ENCODE peak calls at places on chromosomes 13 and 19, in nine cellular contexts. Z, M, U, P, H, K, J, L and O are unnamed samples.

GRCh38 chr19:29873024-29873800 is 61.4 kb downstream of the CCNE1 start:
- DNase-seq in Z (peak), M (peak), U (peak), P (peak), H (peak), K (no peak), J (peak), L (peak), O (peak)

GRCh38 chr13:40168425-40169155 is 497.9 kb downstream of the FOXO1 start:
- DNase-seq in Z (no peak), M (no peak), U (no peak), P (no peak), H (no peak), K (no peak), J (no peak), L (no peak), O (no peak)

GRCh38 chr13:72638059-72638815 is 89.2 kb downstream of the MZT1 start:
- DNase-seq in Z (no peak), M (no peak), U (no peak), P (no peak), H (peak), K (no peak), J (no peak), L (no peak), O (no peak)

GRCh38 chr19:8161135-8161646 is 11.8 kb upstream of the FBN3 start:
- DNase-seq in Z (peak), M (peak), U (no peak), P (no peak), H (peak), K (no peak), J (no peak), L (peak), O (no peak)

GRCh38 chr13:50131998-50132936 is 117.0 kb downstream of the KCNRG start:
- DNase-seq in Z (no peak), M (no peak), U (no peak), P (no peak), H (no peak), K (no peak), J (no peak), L (peak), O (no peak)

GRCh38 chr13:101157261-101157660 is 259.0 kb downstream of the NALCN start:
- DNase-seq in Z (no peak), M (no peak), U (no peak), P (no peak), H (peak), K (no peak), J (no peak), L (no peak), O (no peak)

GRCh38 chr19:54430306-54431254 is 15.3 kb downstream of the TTYH1 start:
- DNase-seq in Z (peak), M (peak), U (peak), P (no peak), H (no peak), K (no peak), J (peak), L (peak), O (no peak)

GRCh38 chr13:98171806-98172569 is 5.1 kb downstream of the RNF113B start:
- DNase-seq in Z (no peak), M (peak), U (no peak), P (no peak), H (peak), K (no peak), J (no peak), L (no peak), O (no peak)

GRCh38 chr13:32731576-32731975 is 145.3 kb downstream of the PDS5B start:
- DNase-seq in Z (no peak), M (peak), U (no peak), P (no peak), H (peak), K (peak), J (no peak), L (no peak), O (no peak)

GRCh38 chr13:76622336-76623045 is 263.7 kb downstream of the KCTD12 start:
- DNase-seq in Z (no peak), M (peak), U (no peak), P (no peak), H (no peak), K (no peak), J (no peak), L (no peak), O (no peak)

GRCh38 chr19:15368051-15368632 is 11.4 kb downstream of the AKAP8 start:
- DNase-seq in Z (no peak), M (no peak), U (no peak), P (no peak), H (no peak), K (no peak), J (no peak), L (no peak), O (no peak)

GRCh38 chr13:49858183-49858856 is 65.8 kb upstream of the KPNA3 start:
- DNase-seq in Z (no peak), M (peak), U (no peak), P (no peak), H (peak), K (peak), J (no peak), L (no peak), O (peak)

GRCh38 chr13:97460004-97460756 is 26.2 kb downstream of the RAP2A start:
- DNase-seq in Z (no peak), M (peak), U (no peak), P (peak), H (peak), K (no peak), J (no peak), L (no peak), O (no peak)

GRCh38 chr19:8305798-8306197 is 2.4 kb downstream of the CD320 start:
- DNase-seq in Z (peak), M (no peak), U (no peak), P (no peak), H (no peak), K (peak), J (peak), L (no peak), O (peak)

GRCh38 chr19:33264881-33265445 is 37.4 kb downstream of the CEBPA start:
- DNase-seq in Z (no peak), M (no peak), U (no peak), P (no peak), H (no peak), K (no peak), J (no peak), L (no peak), O (no peak)

GRCh38 chr13:33260168-33261098 is 25.1 kb downstream of the STARD13 start:
- DNase-seq in Z (no peak), M (peak), U (no peak), P (no peak), H (no peak), K (no peak), J (no peak), L (peak), O (no peak)

GRCh38 chr19:45568732-45569131 is 15.9 kb downstream of the OPA3 start:
- DNase-seq in Z (no peak), M (peak), U (no peak), P (no peak), H (peak), K (peak), J (no peak), L (no peak), O (no peak)

GRCh38 chr19:6058411-6059201 is 51.7 kb downstream of the RFX2 start:
- DNase-seq in Z (no peak), M (no peak), U (no peak), P (no peak), H (no peak), K (no peak), J (no peak), L (no peak), O (peak)

GRCh38 chr19:7391218-7391670 is 42.5 kb downstream of the ARHGEF18 start:
- DNase-seq in Z (no peak), M (peak), U (no peak), P (no peak), H (peak), K (no peak), J (peak), L (no peak), O (no peak)

GRCh38 chr19:10617409-10618121 is 7.8 kb upstream of the SLC44A2 start:
- DNase-seq in Z (no peak), M (peak), U (no peak), P (no peak), H (peak), K (peak), J (no peak), L (no peak), O (no peak)

GRCh38 chr13:41196011-41196410 is 1.6 kb upstream of the KBTBD7 start:
- DNase-seq in Z (no peak), M (no peak), U (no peak), P (no peak), H (no peak), K (no peak), J (no peak), L (no peak), O (no peak)

GRCh38 chr19:49231804-49232203 is 74.2 kb downstream of the TRPM4 start:
- DNase-seq in Z (no peak), M (no peak), U (no peak), P (no peak), H (no peak), K (no peak), J (no peak), L (no peak), O (no peak)

GRCh38 chr13:113860579-113861432 is 3.1 kb downstream of the GAS6 start:
- DNase-seq in Z (no peak), M (peak), U (no peak), P (no peak), H (peak), K (no peak), J (peak), L (peak), O (peak)

GRCh38 chr13:57629821-57630235 is 1.7 kb upstream of the PCDH17 start:
- DNase-seq in Z (no peak), M (peak), U (peak), P (peak), H (peak), K (no peak), J (peak), L (peak), O (peak)

DNA sequence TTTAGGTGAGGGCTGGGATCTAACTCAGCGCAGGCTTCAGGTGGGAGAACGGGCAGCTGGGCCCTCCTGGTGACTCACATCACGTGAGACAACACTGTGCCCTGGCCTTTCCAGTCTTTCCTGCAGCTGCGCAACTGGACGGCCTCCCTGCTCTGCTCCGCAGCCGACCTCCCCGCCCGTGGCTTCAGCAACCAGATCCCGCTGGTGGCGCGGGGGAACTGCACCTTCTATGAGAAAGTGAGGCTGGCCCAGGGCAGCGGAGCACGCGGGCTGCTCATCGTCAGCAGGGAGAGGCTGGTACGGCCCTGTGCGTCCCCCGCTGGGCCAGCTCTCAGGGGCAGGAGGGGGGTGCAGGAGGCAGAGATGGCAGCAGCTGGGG is 8.8 kb downstream of the SPPL2B start:
- DNase-seq in Z (no peak), M (peak), U (peak), P (no peak), H (peak), K (peak), J (no peak), L (peak), O (no peak)
- TF ChIP-seq CTCF in Z (no peak), M (peak), U (peak), P (no peak), H (peak), K (peak), J (no peak), L (peak), O (peak)

GRCh38 chr19:51639916-51640315 is 6.7 kb downstream of the SIGLEC14 start:
- DNase-seq in Z (no peak), M (no peak), U (no peak), P (no peak), H (no peak), K (no peak), J (no peak), L (no peak), O (no peak)

GRCh38 chr19:51632126-51632525 is 1.9 kb upstream of the SIGLEC5 start:
- DNase-seq in Z (no peak), M (no peak), U (no peak), P (no peak), H (no peak), K (no peak), J (no peak), L (no peak), O (no peak)

GRCh38 chr19:51640371-51640770 is 6.3 kb downstream of the SIGLEC14 start:
- DNase-seq in Z (no peak), M (no peak), U (no peak), P (no peak), H (no peak), K (no peak), J (no peak), L (no peak), O (no peak)

GRCh38 chr19:51641648-51642047 is 5.0 kb downstream of the SIGLEC14 start:
- DNase-seq in Z (no peak), M (no peak), U (no peak), P (no peak), H (no peak), K (no peak), J (no peak), L (no peak), O (no peak)

GRCh38 chr19:51637362-51637978 is 7.3 kb upstream of the SIGLEC5 start:
- DNase-seq in Z (no peak), M (peak), U (no peak), P (no peak), H (no peak), K (no peak), J (no peak), L (no peak), O (no peak)
- TF ChIP-seq CTCF in Z (peak), M (peak), U (peak), P (peak), H (peak), K (peak), J (no peak), L (peak), O (peak)

DNA sequence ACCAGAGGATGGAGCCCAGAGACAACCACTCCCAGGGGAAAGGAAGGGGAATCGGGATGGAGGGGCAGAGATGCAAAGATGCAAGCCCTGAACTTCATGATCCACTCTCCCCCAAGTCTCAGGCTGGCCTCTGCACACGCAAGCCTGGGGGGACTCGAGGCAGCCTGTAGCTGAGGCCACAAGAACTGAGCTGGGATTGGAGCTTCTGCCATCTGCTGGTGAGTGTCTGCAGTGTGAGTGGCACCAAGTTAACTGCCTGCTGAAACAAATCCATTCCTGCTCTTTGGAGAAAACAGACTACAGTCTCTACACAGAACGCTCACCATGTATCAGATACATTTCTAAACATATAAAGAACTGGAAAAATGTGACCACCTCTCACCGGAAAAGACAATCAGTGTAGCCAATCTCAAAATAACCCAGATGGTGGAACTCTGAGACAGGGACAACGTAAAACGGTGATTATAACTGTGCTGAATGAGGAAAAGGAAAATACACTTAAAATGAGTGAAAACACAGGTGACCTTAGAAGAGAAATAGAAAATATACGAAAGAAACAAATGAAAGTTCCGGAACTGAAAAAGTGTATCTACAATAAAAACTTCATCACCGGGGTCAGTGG is 62.1 kb downstream of the KLF2 start:
- DNase-seq in Z (peak), M (peak), U (peak), P (no peak), H (peak), K (peak), J (peak), L (peak), O (no peak)
- TF ChIP-seq CTCF in Z (peak), M (peak), U (peak), P (peak), H (peak), K (peak), J (peak), L (peak), O (peak)

DNA sequence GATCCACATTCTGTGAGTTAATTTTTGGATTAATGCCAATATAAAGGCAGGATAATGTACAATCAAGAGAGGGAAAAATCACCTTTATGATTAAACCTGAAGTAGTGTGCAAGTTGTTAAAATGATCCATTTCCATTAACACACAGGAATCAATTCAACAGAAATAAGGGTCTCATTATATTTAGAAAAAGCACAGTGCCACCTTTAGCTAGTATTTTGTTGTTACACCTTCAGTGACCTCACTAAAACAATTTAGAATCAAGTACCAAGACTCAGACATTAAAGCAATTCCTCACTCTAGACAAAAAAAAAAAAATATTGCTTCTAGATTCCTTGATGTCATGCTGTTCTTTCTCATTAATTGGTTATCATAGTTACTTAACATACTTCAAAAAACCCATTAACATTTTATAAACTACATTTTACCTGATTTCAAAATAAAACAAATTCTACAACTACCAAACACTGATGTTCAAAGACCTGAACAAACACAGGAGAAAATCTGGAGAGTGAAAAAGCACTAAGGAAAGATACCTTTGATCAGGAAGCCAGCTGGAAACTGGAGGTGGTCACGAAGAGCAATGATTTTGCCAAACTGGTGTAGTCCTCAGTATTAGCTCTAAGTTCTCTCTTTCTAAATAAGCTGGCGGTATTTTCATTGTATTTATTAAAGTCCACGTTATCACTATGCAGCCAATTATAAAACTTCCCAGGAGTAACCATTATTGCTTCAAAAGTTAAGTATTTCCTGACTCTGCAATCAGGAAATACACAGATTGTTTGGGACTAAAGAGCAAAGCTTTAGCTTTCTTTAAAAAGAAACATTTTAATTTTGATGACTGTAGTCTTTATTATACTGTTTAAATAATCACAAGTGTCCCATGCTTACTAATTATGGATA is 115.3 kb downstream of the TBC1D4 start:
- DNase-seq in Z (no peak), M (peak), U (no peak), P (no peak), H (no peak), K (no peak), J (no peak), L (no peak), O (no peak)
- TF ChIP-seq CTCF in Z (no peak), M (no peak), U (no peak), P (no peak), H (no peak), K (peak), J (no peak), L (no peak), O (no peak)

GRCh38 chr13:27534976-27535370 is 84.6 kb upstream of the MTIF3 start:
- DNase-seq in Z (no peak), M (no peak), U (no peak), P (no peak), H (peak), K (no peak), J (no peak), L (no peak), O (no peak)

GRCh38 chr13:27535546-27535945 is 84.8 kb downstream of the LNX2 start:
- DNase-seq in Z (no peak), M (no peak), U (no peak), P (no peak), H (no peak), K (no peak), J (no peak), L (no peak), O (no peak)

GRCh38 chr13:27536361-27537101 is 83.8 kb downstream of the LNX2 start:
- DNase-seq in Z (no peak), M (no peak), U (no peak), P (no peak), H (no peak), K (no peak), J (no peak), L (no peak), O (no peak)

GRCh38 chr13:27534108-27534975 is 84.0 kb upstream of the MTIF3 start:
- DNase-seq in Z (no peak), M (no peak), U (no peak), P (no peak), H (no peak), K (no peak), J (no peak), L (no peak), O (no peak)

DNA sequence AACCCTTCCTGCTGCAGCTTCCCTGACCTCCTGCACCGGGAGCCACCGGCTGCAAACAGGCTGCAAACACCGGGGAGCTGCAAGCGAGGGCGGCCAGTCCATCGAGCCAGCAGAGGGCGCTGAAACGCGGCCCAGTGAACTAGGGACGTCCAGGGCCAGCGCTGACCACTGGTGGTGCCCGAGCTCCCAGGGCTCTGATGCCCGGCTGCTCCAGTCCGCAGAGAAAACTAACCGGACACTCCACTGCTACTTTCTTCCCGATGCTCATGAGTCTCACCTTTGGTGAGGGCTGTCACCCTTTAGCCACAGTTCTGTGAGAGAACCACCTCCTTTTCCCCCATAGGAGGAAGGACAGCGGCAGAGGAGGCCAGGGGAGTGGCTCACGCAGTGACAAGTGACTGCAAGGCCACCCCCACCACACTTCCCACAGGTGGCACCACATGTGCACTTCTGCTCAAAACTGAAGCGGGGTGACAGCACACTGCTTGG is 82.8 kb upstream of the MTIF3 start:
- DNase-seq in Z (peak), M (peak), U (peak), P (peak), H (peak), K (peak), J (peak), L (peak), O (peak)
- TF ChIP-seq CTCF in Z (peak), M (peak), U (peak), P (peak), H (peak), K (peak), J (peak), L (peak), O (peak)

DNA sequence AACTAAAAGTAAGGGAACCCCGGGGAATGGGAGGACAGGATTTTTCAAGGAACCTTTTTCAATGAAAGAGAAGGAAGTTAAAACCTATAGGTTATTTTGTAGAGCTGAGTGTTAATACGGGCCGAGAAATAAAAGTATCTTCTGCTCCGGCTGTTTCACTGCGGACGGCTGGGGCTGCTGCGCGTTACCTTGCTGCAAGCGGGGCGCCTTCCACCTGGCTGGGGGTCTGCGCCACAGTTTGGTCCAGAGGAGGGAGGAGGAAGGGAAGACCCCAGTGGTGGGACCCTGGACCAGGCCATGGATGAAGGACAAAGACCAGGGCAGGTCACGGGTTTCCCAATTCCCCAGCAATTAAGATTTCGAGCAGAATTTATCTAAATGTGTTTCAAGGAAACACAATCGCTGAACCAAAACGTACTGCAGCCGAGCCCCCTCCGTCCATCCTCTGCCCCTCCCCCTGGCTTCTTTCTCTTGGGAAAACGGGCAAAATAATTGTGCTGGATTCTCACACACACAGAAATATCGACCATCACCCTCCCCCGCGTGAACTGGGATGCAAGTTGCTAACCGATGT is 2.9 kb downstream of the SOX1 start:
- DNase-seq in Z (no peak), M (no peak), U (no peak), P (no peak), H (no peak), K (no peak), J (no peak), L (no peak), O (no peak)
- TF ChIP-seq CTCF in Z (no peak), M (no peak), U (no peak), P (no peak), H (no peak), K (no peak), J (no peak), L (no peak), O (no peak)